ENCODE peak calls at places on chromosomes 12 and 14, in six cellular contexts. One of them, this sample, is unnamed.

GRCh38 chr14:91059576-91060471 is 617 bp downstream of the RPS6KA5 start:
- DNase-seq in right lobe of liver: peak
- DNase-seq in astrocyte of the spinal cord: no peak
- DNase-seq in AG04450: no peak
- DNase-seq in lung: peak
- DNase-seq in GM23338: peak
- DNase-seq in this sample: no peak

GRCh38 chr14:32727827-32728226 is 210.9 kb upstream of the NPAS3 start:
- DNase-seq in right lobe of liver: no peak
- DNase-seq in astrocyte of the spinal cord: no peak
- DNase-seq in AG04450: no peak
- DNase-seq in lung: no peak
- DNase-seq in GM23338: no peak
- DNase-seq in this sample: no peak

GRCh38 chr14:97178781-97179180 is 381.6 kb downstream of the VRK1 start:
- DNase-seq in right lobe of liver: no peak
- DNase-seq in astrocyte of the spinal cord: no peak
- DNase-seq in AG04450: no peak
- DNase-seq in lung: no peak
- DNase-seq in GM23338: no peak
- DNase-seq in this sample: no peak

GRCh38 chr12:132707241-132707640 is 3.4 kb upstream of the PGAM5 start:
- DNase-seq in right lobe of liver: no peak
- DNase-seq in astrocyte of the spinal cord: no peak
- DNase-seq in AG04450: no peak
- DNase-seq in lung: no peak
- DNase-seq in GM23338: no peak
- DNase-seq in this sample: no peak

GRCh38 chr12:26810330-26810729 is 22.7 kb downstream of the ITPR2 start:
- DNase-seq in right lobe of liver: peak
- DNase-seq in astrocyte of the spinal cord: peak
- DNase-seq in AG04450: no peak
- DNase-seq in lung: no peak
- DNase-seq in GM23338: peak
- DNase-seq in this sample: no peak

GRCh38 chr12:89335452-89336244 is 16.7 kb downstream of the DUSP6 start:
- DNase-seq in right lobe of liver: no peak
- DNase-seq in astrocyte of the spinal cord: no peak
- DNase-seq in AG04450: no peak
- DNase-seq in lung: no peak
- DNase-seq in GM23338: no peak
- DNase-seq in this sample: no peak

GRCh38 chr12:128069359-128069997 is 197.5 kb upstream of the TMEM132C start:
- DNase-seq in right lobe of liver: peak
- DNase-seq in astrocyte of the spinal cord: peak
- DNase-seq in AG04450: no peak
- DNase-seq in lung: no peak
- DNase-seq in GM23338: peak
- DNase-seq in this sample: peak

GRCh38 chr12:48890657-48891418 is 25.2 kb upstream of the RND1 start:
- DNase-seq in right lobe of liver: peak
- DNase-seq in astrocyte of the spinal cord: peak
- DNase-seq in AG04450: peak
- DNase-seq in lung: peak
- DNase-seq in GM23338: peak
- DNase-seq in this sample: no peak

GRCh38 chr12:58408516-58408915 is 467.1 kb downstream of the ATP23 start:
- DNase-seq in right lobe of liver: no peak
- DNase-seq in astrocyte of the spinal cord: no peak
- DNase-seq in AG04450: no peak
- DNase-seq in lung: no peak
- DNase-seq in GM23338: no peak
- DNase-seq in this sample: no peak

GRCh38 chr14:33941727-33942126 is 9.1 kb downstream of the EGLN3 start:
- DNase-seq in right lobe of liver: no peak
- DNase-seq in astrocyte of the spinal cord: no peak
- DNase-seq in AG04450: no peak
- DNase-seq in lung: no peak
- DNase-seq in GM23338: no peak
- DNase-seq in this sample: no peak

GRCh38 chr12:17215754-17216153 is 609.8 kb upstream of the LMO3 start:
- DNase-seq in right lobe of liver: no peak
- DNase-seq in astrocyte of the spinal cord: no peak
- DNase-seq in AG04450: no peak
- DNase-seq in lung: no peak
- DNase-seq in GM23338: peak
- DNase-seq in this sample: no peak

GRCh38 chr12:64806593-64806992 is 17.9 kb upstream of the TBC1D30 start:
- DNase-seq in right lobe of liver: no peak
- DNase-seq in astrocyte of the spinal cord: peak
- DNase-seq in AG04450: peak
- DNase-seq in lung: no peak
- DNase-seq in GM23338: no peak
- DNase-seq in this sample: no peak

GRCh38 chr12:94262228-94263010 is 114.0 kb downstream of the PLXNC1 start:
- DNase-seq in right lobe of liver: peak
- DNase-seq in astrocyte of the spinal cord: peak
- DNase-seq in AG04450: peak
- DNase-seq in lung: peak
- DNase-seq in GM23338: no peak
- DNase-seq in this sample: peak

GRCh38 chr12:131349397-131350127 is 361.3 kb upstream of the SFSWAP start:
- DNase-seq in right lobe of liver: no peak
- DNase-seq in astrocyte of the spinal cord: no peak
- DNase-seq in AG04450: no peak
- DNase-seq in lung: no peak
- DNase-seq in GM23338: no peak
- DNase-seq in this sample: no peak

GRCh38 chr12:42474391-42474790 is 115.2 kb downstream of the PRICKLE1 start:
- DNase-seq in right lobe of liver: no peak
- DNase-seq in astrocyte of the spinal cord: no peak
- DNase-seq in AG04450: no peak
- DNase-seq in lung: no peak
- DNase-seq in GM23338: no peak
- DNase-seq in this sample: peak

GRCh38 chr12:103758310-103759089 is 82.5 kb downstream of the NT5DC3 start:
- DNase-seq in right lobe of liver: no peak
- DNase-seq in astrocyte of the spinal cord: no peak
- DNase-seq in AG04450: no peak
- DNase-seq in lung: no peak
- DNase-seq in GM23338: peak
- DNase-seq in this sample: no peak

GRCh38 chr12:7747196-7747595 is at the start of gene CLEC4C:
- DNase-seq in right lobe of liver: no peak
- DNase-seq in astrocyte of the spinal cord: no peak
- DNase-seq in AG04450: no peak
- DNase-seq in lung: no peak
- DNase-seq in GM23338: no peak
- DNase-seq in this sample: no peak

GRCh38 chr12:79563021-79563739 is 127.6 kb downstream of the PAWR start:
- DNase-seq in right lobe of liver: no peak
- DNase-seq in astrocyte of the spinal cord: no peak
- DNase-seq in AG04450: no peak
- DNase-seq in lung: no peak
- DNase-seq in GM23338: no peak
- DNase-seq in this sample: no peak

GRCh38 chr14:101195309-101195724 is 291.8 kb upstream of the RTL1 start:
- DNase-seq in right lobe of liver: no peak
- DNase-seq in astrocyte of the spinal cord: no peak
- DNase-seq in AG04450: no peak
- DNase-seq in lung: no peak
- DNase-seq in GM23338: no peak
- DNase-seq in this sample: no peak

GRCh38 chr14:20624495-20625070 is 16.9 kb downstream of the OR6S1 start:
- DNase-seq in right lobe of liver: peak
- DNase-seq in astrocyte of the spinal cord: peak
- DNase-seq in AG04450: no peak
- DNase-seq in lung: peak
- DNase-seq in GM23338: peak
- DNase-seq in this sample: no peak

GRCh38 chr14:34766060-34766459 is 51.7 kb upstream of the CFL2 start:
- DNase-seq in right lobe of liver: no peak
- DNase-seq in astrocyte of the spinal cord: no peak
- DNase-seq in AG04450: no peak
- DNase-seq in lung: no peak
- DNase-seq in GM23338: no peak
- DNase-seq in this sample: no peak

GRCh38 chr12:110249105-110249504 is 31.9 kb upstream of the ATP2A2 start:
- DNase-seq in right lobe of liver: no peak
- DNase-seq in astrocyte of the spinal cord: peak
- DNase-seq in AG04450: peak
- DNase-seq in lung: no peak
- DNase-seq in GM23338: no peak
- DNase-seq in this sample: no peak

GRCh38 chr12:58249610-58250009 is 308.2 kb downstream of the ATP23 start:
- DNase-seq in right lobe of liver: no peak
- DNase-seq in astrocyte of the spinal cord: no peak
- DNase-seq in AG04450: no peak
- DNase-seq in lung: no peak
- DNase-seq in GM23338: no peak
- DNase-seq in this sample: no peak

GRCh38 chr12:113898466-113898865 is 67.7 kb downstream of the RBM19 start:
- DNase-seq in right lobe of liver: no peak
- DNase-seq in astrocyte of the spinal cord: no peak
- DNase-seq in AG04450: no peak
- DNase-seq in lung: no peak
- DNase-seq in GM23338: no peak
- DNase-seq in this sample: no peak

GRCh38 chr14:106489112-106489881 is 962.9 kb downstream of the TMEM121 start:
- DNase-seq in right lobe of liver: no peak
- DNase-seq in astrocyte of the spinal cord: no peak
- DNase-seq in AG04450: no peak
- DNase-seq in lung: no peak
- DNase-seq in GM23338: no peak
- DNase-seq in this sample: no peak

GRCh38 chr12:49568442-49568776 is 467 bp upstream of the MCRS1 start:
- DNase-seq in right lobe of liver: no peak
- DNase-seq in astrocyte of the spinal cord: no peak
- DNase-seq in AG04450: no peak
- DNase-seq in lung: no peak
- DNase-seq in GM23338: no peak
- DNase-seq in this sample: no peak

DNA sequence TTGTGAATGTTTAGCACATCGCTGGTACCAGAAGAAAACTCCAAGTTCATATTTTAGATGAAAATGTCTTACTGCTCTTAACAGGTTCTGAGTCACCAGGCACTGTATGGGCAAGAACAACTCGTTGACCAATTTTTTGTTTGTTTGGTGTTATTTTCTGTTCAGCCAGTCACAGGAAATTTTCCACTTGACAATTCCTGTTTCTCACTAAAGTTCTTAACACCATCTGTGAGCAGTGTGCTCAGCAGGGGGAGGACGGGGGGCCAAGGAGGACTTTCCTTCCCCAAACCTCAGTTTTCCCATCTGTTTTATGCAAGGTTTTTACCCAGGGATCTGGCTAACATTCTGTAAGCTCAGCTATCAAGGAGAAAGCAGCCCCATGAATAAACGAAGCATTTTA is 3.0 kb downstream of the NUAK1 start:
- DNase-seq in right lobe of liver: no peak
- DNase-seq in astrocyte of the spinal cord: no peak
- DNase-seq in AG04450: no peak
- DNase-seq in lung: no peak
- DNase-seq in GM23338: no peak
- DNase-seq in this sample: no peak
- H3K4me3 ChIP-seq in right lobe of liver: peak
- H3K4me3 ChIP-seq in astrocyte of the spinal cord: peak
- H3K4me3 ChIP-seq in AG04450: peak
- H3K4me3 ChIP-seq in lung: no peak
- H3K4me3 ChIP-seq in GM23338: peak
- H3K4me3 ChIP-seq in this sample: peak

GRCh38 chr12:124436366-124436765 is 131.0 kb downstream of the NCOR2 start:
- DNase-seq in right lobe of liver: no peak
- DNase-seq in astrocyte of the spinal cord: no peak
- DNase-seq in AG04450: no peak
- DNase-seq in lung: no peak
- DNase-seq in GM23338: no peak
- DNase-seq in this sample: no peak

GRCh38 chr12:124438415-124439056 is 128.9 kb downstream of the NCOR2 start:
- DNase-seq in right lobe of liver: no peak
- DNase-seq in astrocyte of the spinal cord: no peak
- DNase-seq in AG04450: no peak
- DNase-seq in lung: no peak
- DNase-seq in GM23338: no peak
- DNase-seq in this sample: no peak

GRCh38 chr12:124437121-124437520 is 130.3 kb downstream of the NCOR2 start:
- DNase-seq in right lobe of liver: no peak
- DNase-seq in astrocyte of the spinal cord: no peak
- DNase-seq in AG04450: no peak
- DNase-seq in lung: no peak
- DNase-seq in GM23338: no peak
- DNase-seq in this sample: no peak

GRCh38 chr12:124435806-124436345 is 131.5 kb downstream of the NCOR2 start:
- DNase-seq in right lobe of liver: no peak
- DNase-seq in astrocyte of the spinal cord: no peak
- DNase-seq in AG04450: no peak
- DNase-seq in lung: no peak
- DNase-seq in GM23338: no peak
- DNase-seq in this sample: no peak

GRCh38 chr12:124437621-124438414 is 129.6 kb downstream of the NCOR2 start:
- DNase-seq in right lobe of liver: no peak
- DNase-seq in astrocyte of the spinal cord: no peak
- DNase-seq in AG04450: no peak
- DNase-seq in lung: no peak
- DNase-seq in GM23338: no peak
- DNase-seq in this sample: no peak
- H3K4me3 ChIP-seq in right lobe of liver: no peak
- H3K4me3 ChIP-seq in astrocyte of the spinal cord: no peak
- H3K4me3 ChIP-seq in AG04450: no peak
- H3K4me3 ChIP-seq in lung: no peak
- H3K4me3 ChIP-seq in GM23338: no peak
- H3K4me3 ChIP-seq in this sample: no peak

DNA sequence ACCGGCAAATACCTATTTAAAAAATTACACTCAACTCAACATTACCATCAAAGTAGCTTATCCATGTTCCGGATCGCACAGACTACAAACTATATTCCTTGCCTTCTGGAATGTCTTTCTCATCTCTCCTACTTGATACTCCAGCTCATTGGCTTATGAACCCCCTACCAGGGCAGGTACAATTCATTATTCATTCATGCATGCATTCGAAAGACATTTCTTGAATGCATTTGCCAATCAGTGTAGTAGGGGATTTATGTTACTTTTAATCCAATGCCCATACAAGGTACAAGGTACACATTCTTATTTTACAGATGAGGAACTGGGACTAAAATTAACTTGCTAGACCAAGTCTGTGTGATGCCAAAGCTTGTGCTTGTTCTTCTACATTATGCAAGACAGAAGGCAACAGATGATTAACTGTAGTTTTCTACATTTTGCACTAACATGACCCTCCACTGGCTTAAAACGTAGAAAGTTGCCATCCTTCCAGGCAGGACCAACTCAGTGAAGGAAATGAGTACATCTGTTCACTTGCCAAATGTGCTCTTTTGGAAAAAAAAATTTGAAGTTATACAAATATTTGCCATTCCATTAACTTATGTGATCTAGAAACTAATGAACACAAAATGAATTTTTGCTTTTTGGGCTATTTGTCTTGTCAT is 53.7 kb upstream of the KCNJ8 start:
- DNase-seq in right lobe of liver: no peak
- DNase-seq in astrocyte of the spinal cord: no peak
- DNase-seq in AG04450: no peak
- DNase-seq in lung: no peak
- DNase-seq in GM23338: no peak
- DNase-seq in this sample: no peak
- H3K4me3 ChIP-seq in right lobe of liver: peak
- H3K4me3 ChIP-seq in astrocyte of the spinal cord: no peak
- H3K4me3 ChIP-seq in AG04450: no peak
- H3K4me3 ChIP-seq in lung: no peak
- H3K4me3 ChIP-seq in GM23338: no peak
- H3K4me3 ChIP-seq in this sample: no peak

GRCh38 chr12:122006186-122006926 is 15.3 kb upstream of the BCL7A start:
- DNase-seq in right lobe of liver: no peak
- DNase-seq in astrocyte of the spinal cord: no peak
- DNase-seq in AG04450: no peak
- DNase-seq in lung: no peak
- DNase-seq in GM23338: no peak
- DNase-seq in this sample: no peak
- H3K4me3 ChIP-seq in right lobe of liver: no peak
- H3K4me3 ChIP-seq in astrocyte of the spinal cord: no peak
- H3K4me3 ChIP-seq in AG04450: no peak
- H3K4me3 ChIP-seq in lung: no peak
- H3K4me3 ChIP-seq in GM23338: no peak
- H3K4me3 ChIP-seq in this sample: no peak

This sample was measured in BJ.